ENCODE peak calls at places on chromosome 4, in ten cellular contexts. F, M, S, X, G, A, J, R, O and D are unnamed samples.

GRCh38 chr4:36651253-36651652 is 369.8 kb downstream of the DTHD1 start:
- DNase-seq in F (no peak), M (no peak), S (no peak), X (no peak), G (no peak), A (no peak), J (no peak), R (no peak), O (no peak), D (no peak)

GRCh38 chr4:151031831-151032605 is 16.9 kb upstream of the LRBA start:
- DNase-seq in F (no peak), M (no peak), S (no peak), X (no peak), G (no peak), A (no peak), J (peak), R (no peak), O (peak), D (no peak)

GRCh38 chr4:139645458-139645857 is 20.2 kb upstream of the MGST2 start:
- DNase-seq in F (no peak), M (no peak), S (no peak), X (no peak), G (no peak), A (no peak), J (no peak), R (no peak), O (no peak), D (no peak)

GRCh38 chr4:36064147-36064546 is 180.2 kb downstream of the ARAP2 start:
- DNase-seq in F (no peak), M (no peak), S (no peak), X (no peak), G (no peak), A (no peak), J (no peak), R (no peak), O (no peak), D (no peak)

GRCh38 chr4:158193171-158193749 is 17.0 kb upstream of the TMEM144 start:
- DNase-seq in F (no peak), M (no peak), S (no peak), X (no peak), G (peak), A (no peak), J (peak), R (no peak), O (peak), D (no peak)

GRCh38 chr4:142812091-142812490 is 34.0 kb downstream of the INPP4B start:
- DNase-seq in F (no peak), M (no peak), S (no peak), X (no peak), G (no peak), A (no peak), J (no peak), R (no peak), O (no peak), D (no peak)

GRCh38 chr4:111952708-111953107 is 192.5 kb upstream of the FAM241A start:
- DNase-seq in F (no peak), M (no peak), S (no peak), X (no peak), G (no peak), A (no peak), J (peak), R (no peak), O (peak), D (no peak)

GRCh38 chr4:95142877-95143412 is 385.2 kb downstream of the BMPR1B start:
- DNase-seq in F (no peak), M (no peak), S (no peak), X (no peak), G (no peak), A (no peak), J (no peak), R (no peak), O (no peak), D (peak)

GRCh38 chr4:185811509-185812364 is at the start of gene SORBS2:
- DNase-seq in F (no peak), M (no peak), S (no peak), X (peak), G (peak), A (no peak), J (no peak), R (no peak), O (no peak), D (peak)

GRCh38 chr4:137394000-137394399 is 138.3 kb downstream of the PCDH18 start:
- DNase-seq in F (no peak), M (no peak), S (no peak), X (peak), G (no peak), A (no peak), J (no peak), R (no peak), O (no peak), D (no peak)

GRCh38 chr4:67291639-67292038 is 253.7 kb downstream of the CENPC start:
- DNase-seq in F (no peak), M (no peak), S (no peak), X (no peak), G (no peak), A (no peak), J (no peak), R (no peak), O (no peak), D (no peak)

GRCh38 chr4:115121351-115122043 is 8.1 kb upstream of the NDST4 start:
- DNase-seq in F (no peak), M (no peak), S (no peak), X (no peak), G (no peak), A (no peak), J (no peak), R (no peak), O (no peak), D (no peak)

GRCh38 chr4:12555011-12555410 is 929.1 kb downstream of the RAB28 start:
- DNase-seq in F (no peak), M (no peak), S (no peak), X (no peak), G (no peak), A (no peak), J (no peak), R (no peak), O (no peak), D (no peak)

GRCh38 chr4:2574863-2575262 is 38.4 kb downstream of the FAM193A start:
- DNase-seq in F (no peak), M (no peak), S (no peak), X (no peak), G (no peak), A (no peak), J (no peak), R (no peak), O (no peak), D (no peak)

GRCh38 chr4:89838005-89838404 is 1.0 kb upstream of the SNCA start:
- DNase-seq in F (no peak), M (no peak), S (no peak), X (peak), G (no peak), A (no peak), J (peak), R (no peak), O (no peak), D (peak)

GRCh38 chr4:113502476-113502875 is 259.1 kb downstream of the CAMK2D start:
- DNase-seq in F (no peak), M (no peak), S (no peak), X (no peak), G (no peak), A (no peak), J (peak), R (no peak), O (no peak), D (no peak)

GRCh38 chr4:105966046-105966445 is 70.8 kb downstream of the NPNT start:
- DNase-seq in F (no peak), M (no peak), S (no peak), X (no peak), G (no peak), A (no peak), J (peak), R (no peak), O (peak), D (no peak)

GRCh38 chr4:122614621-122615020 is 6.2 kb downstream of the IL21 start:
- DNase-seq in F (no peak), M (no peak), S (no peak), X (no peak), G (no peak), A (no peak), J (no peak), R (no peak), O (peak), D (no peak)

GRCh38 chr4:107818301-107818910 is 6.3 kb upstream of the SGMS2 start:
- DNase-seq in F (no peak), M (no peak), S (no peak), X (no peak), G (no peak), A (no peak), J (peak), R (no peak), O (no peak), D (no peak)

GRCh38 chr4:1234811-1235292 is 14.1 kb downstream of the CTBP1 start:
- DNase-seq in F (no peak), M (peak), S (no peak), X (no peak), G (no peak), A (no peak), J (no peak), R (no peak), O (no peak), D (no peak)

GRCh38 chr4:189035091-189035490 is 895.9 kb downstream of the TRIML1 start:
- DNase-seq in F (no peak), M (no peak), S (no peak), X (no peak), G (no peak), A (no peak), J (no peak), R (no peak), O (no peak), D (no peak)

GRCh38 chr4:170721812-170722373 is 632.1 kb upstream of the AADAT start:
- DNase-seq in F (no peak), M (no peak), S (no peak), X (no peak), G (no peak), A (no peak), J (no peak), R (no peak), O (no peak), D (no peak)

GRCh38 chr4:149108626-149109025 is 666.4 kb upstream of the NR3C2 start:
- DNase-seq in F (no peak), M (no peak), S (no peak), X (no peak), G (no peak), A (no peak), J (peak), R (no peak), O (no peak), D (no peak)

GRCh38 chr4:3134201-3134600 is 59.7 kb downstream of the HTT start:
- DNase-seq in F (no peak), M (no peak), S (no peak), X (no peak), G (no peak), A (no peak), J (no peak), R (no peak), O (no peak), D (no peak)

GRCh38 chr4:4866833-4867744 is 7.6 kb downstream of the MSX1 start:
- DNase-seq in F (no peak), M (peak), S (no peak), X (no peak), G (no peak), A (no peak), J (peak), R (no peak), O (no peak), D (no peak)

GRCh38 chr4:42282081-42282901 is 115.0 kb upstream of the SHISA3 start:
- DNase-seq in F (no peak), M (peak), S (no peak), X (peak), G (peak), A (no peak), J (peak), R (no peak), O (peak), D (peak)

GRCh38 chr4:26792639-26793038 is 68.0 kb upstream of the STIM2 start:
- DNase-seq in F (no peak), M (no peak), S (no peak), X (no peak), G (no peak), A (no peak), J (no peak), R (no peak), O (no peak), D (no peak)

GRCh38 chr4:69818060-69818639 is 41.8 kb downstream of the SULT1E1 start:
- DNase-seq in F (no peak), M (no peak), S (no peak), X (no peak), G (no peak), A (no peak), J (no peak), R (no peak), O (no peak), D (no peak)

GRCh38 chr4:26288308-26288982 is 32.4 kb upstream of the RBPJ start:
- DNase-seq in F (no peak), M (no peak), S (no peak), X (no peak), G (no peak), A (no peak), J (peak), R (no peak), O (peak), D (no peak)